ENCODE peak calls at places on chromosome 4, in ten cellular contexts. V is AG04450; S is dorsolateral prefrontal cortex; W is fibroblast of lung; C is GM12865; R is brain microvascular endothelial cell; O is tibial artery; D is vagina; M is naive thymus-derived CD4-positive, alpha-beta T cell; J is aorta. U is an unnamed sample.

GRCh38 chr4:83002329-83002728 is 8.3 kb downstream of the LIN54 start:
- DNase-seq in V (no peak), S (no peak), W (no peak), C (no peak), R (no peak), O (no peak), D (no peak), M (no peak), J (no peak), U (no peak)

GRCh38 chr4:100960232-100960631 is 387.1 kb downstream of the PPP3CA start:
- DNase-seq in V (no peak), S (no peak), W (no peak), C (no peak), R (no peak), O (no peak), D (no peak), M (no peak), J (no peak), U (no peak)

GRCh38 chr4:184100297-184100885 is 117.3 kb downstream of the ENPP6 start:
- DNase-seq in V (no peak), S (no peak), W (peak; percentile 43), C (peak; percentile 48), R (peak; percentile 5), O (no peak), D (no peak), M (peak; percentile 47), J (no peak), U (no peak)

GRCh38 chr4:41148292-41148691 is 66.0 kb downstream of the APBB2 start:
- DNase-seq in V (no peak), S (no peak), W (no peak), C (peak; percentile 31), R (no peak), O (no peak), D (no peak), M (no peak), J (no peak), U (no peak)

GRCh38 chr4:37392540-37393255 is 148.2 kb downstream of the NWD2 start:
- DNase-seq in V (no peak), S (peak; percentile 49), W (no peak), C (peak; percentile 20), R (no peak), O (peak; percentile 73), D (no peak), M (no peak), J (peak; percentile 71), U (no peak)

GRCh38 chr4:4860381-4860802 is 927 bp downstream of the MSX1 start:
- DNase-seq in V (no peak), S (no peak), W (no peak), C (peak; percentile 32), R (peak; percentile 33), O (no peak), D (no peak), M (no peak), J (no peak), U (peak; percentile 56)

GRCh38 chr4:79198886-79199591 is 126.8 kb downstream of the NAA11 start:
- DNase-seq in V (no peak), S (no peak), W (no peak), C (no peak), R (no peak), O (no peak), D (no peak), M (no peak), J (no peak), U (no peak)

GRCh38 chr4:87717276-87718031 is 67.4 kb downstream of the DMP1 start:
- DNase-seq in V (no peak), S (no peak), W (no peak), C (no peak), R (peak; percentile 49), O (no peak), D (no peak), M (no peak), J (no peak), U (peak; percentile 15)

GRCh38 chr4:142596121-142596520 is 250.0 kb downstream of the INPP4B start:
- DNase-seq in V (no peak), S (no peak), W (no peak), C (no peak), R (no peak), O (no peak), D (no peak), M (no peak), J (no peak), U (no peak)

GRCh38 chr4:126470862-126471261 is 1156.1 kb downstream of the FAT4 start:
- DNase-seq in V (no peak), S (no peak), W (no peak), C (no peak), R (peak; percentile 15), O (no peak), D (no peak), M (no peak), J (no peak), U (no peak)

GRCh38 chr4:39341075-39341725 is 25.0 kb downstream of the RFC1 start:
- DNase-seq in V (no peak), S (no peak), W (no peak), C (no peak), R (no peak), O (no peak), D (no peak), M (no peak), J (no peak), U (no peak)

DNA sequence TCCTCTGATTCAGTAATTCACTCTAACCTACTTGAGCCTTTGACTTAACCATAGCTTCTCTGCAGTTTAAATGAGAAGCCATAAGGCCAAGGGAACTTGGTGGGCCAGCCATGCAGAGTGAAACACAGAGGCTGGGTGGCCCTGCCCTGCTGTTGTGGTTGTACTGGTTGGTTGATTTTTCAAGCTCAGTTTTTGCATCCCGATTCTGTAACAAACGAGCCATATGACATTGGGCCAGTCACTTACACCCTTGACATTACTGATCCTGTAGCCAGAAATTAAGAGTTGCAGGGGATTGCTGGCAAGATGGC is 1.3 kb upstream of the RASGEF1B start:
- DNase-seq in V (no peak), S (no peak), W (no peak), C (no peak), R (no peak), O (no peak), D (no peak), M (no peak), J (no peak), U (no peak)
- H3K4me3 ChIP-seq in V (no peak overlapping the region), S (no peak overlapping the region), W (no peak overlapping the region), C (no peak overlapping the region), R (no peak overlapping the region), O (no peak overlapping the region), D (no peak overlapping the region), M (peak overlapping the region; percentile 96), J (no peak overlapping the region), U (no peak overlapping the region)

GRCh38 chr4:89949782-89950387 is 55.2 kb downstream of the MMRN1 start:
- DNase-seq in V (no peak), S (no peak), W (no peak), C (no peak), R (no peak), O (no peak), D (no peak), M (no peak), J (no peak), U (no peak)

GRCh38 chr4:89952458-89952857 is 57.8 kb downstream of the MMRN1 start:
- DNase-seq in V (no peak), S (no peak), W (no peak), C (no peak), R (no peak), O (no peak), D (no peak), M (no peak), J (no peak), U (no peak)

GRCh38 chr4:89957527-89957926 is 62.9 kb downstream of the MMRN1 start:
- DNase-seq in V (no peak), S (no peak), W (no peak), C (no peak), R (no peak), O (no peak), D (no peak), M (no peak), J (no peak), U (no peak)

DNA sequence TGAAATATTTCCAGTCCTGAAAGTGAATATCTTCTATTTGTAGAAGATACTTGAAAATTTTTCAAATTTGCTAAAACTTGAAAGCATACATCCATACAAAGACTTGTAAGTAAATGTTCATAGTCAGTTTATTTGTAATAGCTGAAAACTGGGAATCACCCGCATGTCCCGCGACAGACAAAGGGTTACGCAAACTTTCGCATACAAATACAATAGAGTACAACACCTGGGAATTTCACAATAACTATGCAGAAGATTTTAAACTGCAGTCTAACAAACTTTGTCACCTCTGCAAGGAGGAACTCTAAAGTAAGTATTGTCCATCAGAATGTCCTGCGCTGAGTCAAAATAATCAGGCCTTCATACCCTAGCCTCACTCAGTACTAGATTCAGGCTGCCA is 60.3 kb downstream of the MMRN1 start:
- DNase-seq in V (no peak), S (no peak), W (no peak), C (no peak), R (no peak), O (no peak), D (no peak), M (no peak), J (no peak), U (no peak)
- H3K4me3 ChIP-seq in V (no peak overlapping the region), S (no peak overlapping the region), W (no peak overlapping the region), C (no peak overlapping the region), R (no peak overlapping the region), O (no peak overlapping the region), D (no peak overlapping the region), M (no peak overlapping the region), J (no peak overlapping the region), U (no peak overlapping the region)

GRCh38 chr4:107799634-107800033 is 25.1 kb upstream of the SGMS2 start:
- DNase-seq in V (no peak), S (no peak), W (no peak), C (no peak), R (no peak), O (no peak), D (no peak), M (no peak), J (no peak), U (no peak)

GRCh38 chr4:107800686-107801085 is 24.0 kb upstream of the SGMS2 start:
- DNase-seq in V (no peak), S (no peak), W (no peak), C (no peak), R (no peak), O (peak; percentile 24), D (no peak), M (no peak), J (no peak), U (peak; percentile 11)

GRCh38 chr4:107801766-107802211 is 22.9 kb upstream of the SGMS2 start:
- DNase-seq in V (no peak), S (no peak), W (peak; percentile 29), C (no peak), R (no peak), O (no peak), D (no peak), M (no peak), J (no peak), U (peak; percentile 84)

DNA sequence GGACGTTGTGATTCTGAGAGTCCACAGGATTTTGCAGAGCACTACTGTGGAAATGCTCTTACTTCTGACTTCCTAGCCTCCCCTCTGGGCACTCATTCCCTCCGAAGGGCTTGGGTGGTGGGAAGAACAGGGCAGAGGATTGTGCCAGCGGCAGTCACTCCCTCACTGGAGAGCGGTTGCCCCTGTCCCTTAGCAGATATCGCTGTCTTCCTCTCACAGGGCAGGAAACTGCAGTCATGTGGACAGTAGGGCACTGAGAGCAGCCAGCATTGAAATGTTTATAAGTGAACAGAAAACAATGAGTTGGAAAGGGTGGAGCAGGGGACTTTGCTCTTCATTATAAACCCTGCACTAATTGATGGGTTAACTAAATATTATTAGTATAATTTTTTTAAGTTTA is 24.7 kb upstream of the SGMS2 start:
- DNase-seq in V (no peak), S (no peak), W (no peak), C (no peak), R (no peak), O (peak; percentile 33), D (no peak), M (no peak), J (no peak), U (no peak)
- H3K4me3 ChIP-seq in V (no peak overlapping the region), S (no peak overlapping the region), W (no peak overlapping the region), C (no peak overlapping the region), R (no peak overlapping the region), O (no peak overlapping the region), D (no peak overlapping the region), M (no peak overlapping the region), J (no peak overlapping the region), U (no peak overlapping the region)

GRCh38 chr4:54054501-54054900 is 9.9 kb downstream of the CHIC2 start:
- DNase-seq in V (no peak), S (no peak), W (no peak), C (no peak), R (no peak), O (no peak), D (no peak), M (no peak), J (no peak), U (no peak)
- H3K4me3 ChIP-seq in V (no peak overlapping the region), S (no peak overlapping the region), W (no peak overlapping the region), C (no peak overlapping the region), R (no peak overlapping the region), O (no peak overlapping the region), D (no peak overlapping the region), M (no peak overlapping the region), J (no peak overlapping the region), U (no peak overlapping the region)

U was measured in foreskin fibroblast.